ENCODE peak calls at places on chromosomes 6 and 20, in five cellular contexts. U is cardiac fibroblast; Z is H7; C is CD8-positive, alpha-beta T cell; R is epithelial cell of esophagus. E is an unnamed sample.

GRCh38 chr6:137341721-137342195 is 122.6 kb upstream of the IFNGR1 start:
- DNase-seq in U (peak), Z (peak), C (peak), R (peak), E (peak)

GRCh38 chr20:13220857-13221297 is at the start of gene ISM1:
- DNase-seq in U (peak), Z (peak), C (no peak), R (peak), E (peak)

GRCh38 chr6:32058511-32058963 is 20.3 kb downstream of the CYP21A2 start:
- DNase-seq in U (no peak), Z (no peak), C (no peak), R (no peak), E (peak)

GRCh38 chr20:18224968-18225568 is 63.3 kb upstream of the ZNF133 start:
- DNase-seq in U (peak), Z (peak), C (no peak), R (peak), E (peak)

GRCh38 chr20:48669946-48670630 is 157.7 kb downstream of the PREX1 start:
- DNase-seq in U (no peak), Z (no peak), C (no peak), R (no peak), E (no peak)

GRCh38 chr6:138289739-138290138 is 71.4 kb upstream of the PBOV1 start:
- DNase-seq in U (no peak), Z (peak), C (no peak), R (no peak), E (no peak)

GRCh38 chr6:134132494-134133141 is 80.2 kb upstream of the SLC2A12 start:
- DNase-seq in U (peak), Z (no peak), C (no peak), R (no peak), E (no peak)

GRCh38 chr6:138371452-138371711 is 6.3 kb upstream of the SMIM28 start:
- DNase-seq in U (no peak), Z (no peak), C (no peak), R (no peak), E (no peak)

GRCh38 chr6:74927299-74927698 is 278.6 kb downstream of the COL12A1 start:
- DNase-seq in U (no peak), Z (no peak), C (no peak), R (no peak), E (no peak)

GRCh38 chr6:74928203-74928602 is 277.6 kb downstream of the COL12A1 start:
- DNase-seq in U (no peak), Z (no peak), C (no peak), R (no peak), E (no peak)

GRCh38 chr6:74931567-74931966 is 274.3 kb downstream of the COL12A1 start:
- DNase-seq in U (peak), Z (no peak), C (no peak), R (peak), E (peak)

GRCh38 chr6:74925683-74926082 is 280.2 kb downstream of the COL12A1 start:
- DNase-seq in U (no peak), Z (no peak), C (no peak), R (no peak), E (no peak)
- H3K4me3 ChIP-seq in U (no peak), Z (no peak), C (no peak), R (no peak), E (no peak)

GRCh38 chr20:35226775-35227681 is 538 bp downstream of the MMP24 start:
- DNase-seq in U (peak), Z (peak), C (peak), R (peak), E (peak)
- H3K4me3 ChIP-seq in U (no peak), Z (peak), C (no peak), R (no peak), E (peak)

DNA sequence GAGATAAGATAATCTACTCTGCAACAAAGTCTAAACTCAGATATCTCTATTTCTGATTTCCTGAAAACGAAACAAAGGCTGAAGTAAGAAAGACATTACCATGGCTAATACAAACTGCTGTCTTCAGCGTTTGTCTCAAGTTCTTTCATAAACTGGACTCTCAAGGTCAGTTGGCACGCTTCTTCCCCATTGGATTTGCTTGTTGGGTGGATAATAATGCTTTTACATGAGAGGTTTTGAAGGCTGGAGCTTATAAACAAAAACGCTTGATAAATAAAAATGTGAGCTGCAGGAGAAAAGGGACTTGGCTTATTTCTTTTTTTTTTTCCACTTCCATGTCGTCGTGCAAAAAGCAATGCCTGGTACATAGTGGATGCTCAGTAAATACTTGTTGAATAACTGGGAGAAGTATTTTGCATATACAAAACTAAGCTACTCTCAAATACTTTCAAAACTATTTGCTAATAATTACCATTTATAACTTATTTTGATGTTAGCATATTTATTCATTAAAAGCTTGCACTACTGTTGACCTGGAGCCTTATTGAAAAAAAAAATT is 65.7 kb upstream of the EEF1A1 start:
- DNase-seq in U (peak), Z (no peak), C (no peak), R (no peak), E (peak)
- H3K4me3 ChIP-seq in U (no peak), Z (no peak), C (peak), R (no peak), E (peak)

GRCh38 chr6:121695346-121695745 is 259.9 kb downstream of the GJA1 start:
- DNase-seq in U (no peak), Z (no peak), C (no peak), R (no peak), E (no peak)

GRCh38 chr6:121697921-121698320 is 262.5 kb downstream of the GJA1 start:
- DNase-seq in U (no peak), Z (no peak), C (no peak), R (peak), E (no peak)

GRCh38 chr6:121694389-121695185 is 259.1 kb downstream of the GJA1 start:
- DNase-seq in U (peak), Z (no peak), C (no peak), R (no peak), E (peak)

DNA sequence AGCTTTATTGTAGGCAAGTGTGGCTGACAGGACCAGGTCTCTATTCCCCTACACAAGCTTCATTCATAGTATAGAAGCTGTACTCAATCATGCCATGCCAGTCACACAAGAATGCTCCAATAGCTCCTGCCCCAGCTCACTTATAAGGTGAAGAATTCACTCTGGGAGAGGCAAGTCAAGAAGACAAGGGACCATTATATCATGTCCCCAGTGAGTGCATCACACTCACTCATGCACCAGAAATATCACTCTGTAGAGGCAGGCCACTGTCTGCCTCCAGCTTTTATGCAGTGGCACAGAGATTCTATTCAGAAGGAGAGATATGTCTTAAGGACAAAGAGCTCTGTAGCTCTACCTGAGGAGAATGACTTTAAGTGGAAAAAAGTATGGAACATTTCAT is 263.2 kb downstream of the GJA1 start:
- DNase-seq in U (no peak), Z (no peak), C (no peak), R (no peak), E (no peak)
- H3K4me3 ChIP-seq in U (no peak), Z (no peak), C (no peak), R (no peak), E (no peak)

GRCh38 chr20:9119776-9120175 is 50.9 kb downstream of the PLCB4 start:
- DNase-seq in U (no peak), Z (no peak), C (no peak), R (peak), E (peak)
- H3K4me3 ChIP-seq in U (no peak), Z (no peak), C (no peak), R (no peak), E (no peak)

GRCh38 chr20:61378694-61379093 is 126.6 kb downstream of the CDH4 start:
- DNase-seq in U (no peak), Z (no peak), C (no peak), R (no peak), E (no peak)
- H3K4me3 ChIP-seq in U (no peak), Z (no peak), C (no peak), R (no peak), E (no peak)

GRCh38 chr20:3811421-3812258 is 8.7 kb upstream of the AP5S1 start:
- DNase-seq in U (peak), Z (peak), C (peak), R (peak), E (peak)
- H3K4me3 ChIP-seq in U (peak), Z (no peak), C (peak), R (peak), E (peak)

E was measured in MG63.